ENCODE peak calls at places on chromosomes 7 and 10, in four cellular contexts. W, N, R and J are unnamed samples. For H3K4me1, the result is how much of the 10 kb centered on the place peaks cover.

GRCh38 chr10:18214692-18215563 is 74.7 kb downstream of the CACNB2 start:
- DNase-seq in W (no peak), N (peak), R (peak), J (peak)

GRCh38 chr7:33511735-33512134 is 382.4 kb downstream of the BBS9 start:
- DNase-seq in W (no peak), N (no peak), R (no peak), J (no peak)

GRCh38 chr7:21469894-21470293 is 42.0 kb downstream of the SP4 start:
- DNase-seq in W (no peak), N (no peak), R (no peak), J (no peak)

GRCh38 chr7:12584940-12585339 is 14.4 kb downstream of the SCIN start:
- DNase-seq in W (no peak), N (no peak), R (no peak), J (peak)

GRCh38 chr7:155289949-155290501 is 7.7 kb upstream of the INSIG1 start:
- DNase-seq in W (no peak), N (no peak), R (no peak), J (no peak)

GRCh38 chr10:4889959-4890358 is 64.0 kb downstream of the AKR1E2 start:
- DNase-seq in W (no peak), N (no peak), R (no peak), J (no peak)

GRCh38 chr7:35316549-35316948 is 62.6 kb upstream of the TBX20 start:
- DNase-seq in W (no peak), N (no peak), R (no peak), J (no peak)

GRCh38 chr10:50884302-50884701 is 1.1 kb downstream of the A1CF start:
- DNase-seq in W (no peak), N (no peak), R (no peak), J (no peak)

GRCh38 chr7:92953657-92954056 is 117.3 kb upstream of the CDK6 start:
- DNase-seq in W (no peak), N (no peak), R (no peak), J (no peak)

GRCh38 chr10:28248092-28248491 is 54.8 kb downstream of the MPP7 start:
- DNase-seq in W (no peak), N (no peak), R (no peak), J (no peak)

GRCh38 chr7:74488518-74488917 is 34.8 kb downstream of the GTF2IRD1 start:
- DNase-seq in W (no peak), N (no peak), R (no peak), J (no peak)

GRCh38 chr7:121011401-121011800 is 22.9 kb downstream of the CPED1 start:
- DNase-seq in W (no peak), N (no peak), R (no peak), J (no peak)

GRCh38 chr7:45703911-45704682 is 129.9 kb downstream of the ADCY1 start:
- DNase-seq in W (peak), N (no peak), R (no peak), J (peak)

GRCh38 chr10:92103376-92104084 is 180.0 kb downstream of the BTAF1 start:
- DNase-seq in W (no peak), N (no peak), R (no peak), J (no peak)

GRCh38 chr7:28784166-28784870 is 173.8 kb downstream of the TRIL start:
- DNase-seq in W (no peak), N (no peak), R (no peak), J (no peak)

GRCh38 chr7:142519077-142519789 is 230.0 kb upstream of the PRSS1 start:
- DNase-seq in W (no peak), N (no peak), R (no peak), J (no peak)

GRCh38 chr10:21843645-21844044 is 159.9 kb downstream of the DNAJC1 start:
- DNase-seq in W (no peak), N (no peak), R (no peak), J (no peak)

GRCh38 chr7:50626971-50627370 is 61.8 kb upstream of the DDC start:
- DNase-seq in W (no peak), N (no peak), R (no peak), J (no peak)

GRCh38 chr7:118525020-118525419 is 300.5 kb downstream of the ANKRD7 start:
- DNase-seq in W (no peak), N (no peak), R (no peak), J (no peak)

GRCh38 chr10:69831231-69831855 is 29.6 kb downstream of the COL13A1 start:
- DNase-seq in W (no peak), N (no peak), R (no peak), J (no peak)

GRCh38 chr7:156840134-156840533 is 52.8 kb downstream of the LMBR1 start:
- DNase-seq in W (no peak), N (no peak), R (no peak), J (no peak)

GRCh38 chr7:2123360-2123759 is 109.4 kb downstream of the MAD1L1 start:
- DNase-seq in W (no peak), N (no peak), R (no peak), J (no peak)

GRCh38 chr7:2193575-2194305 is 39.0 kb downstream of the MAD1L1 start:
- DNase-seq in W (peak), N (no peak), R (no peak), J (no peak)

GRCh38 chr7:134140889-134141867 is 14.0 kb downstream of the LRGUK start:
- DNase-seq in W (peak), N (peak), R (peak), J (peak)

GRCh38 chr7:147519062-147519461 is 1071.5 kb upstream of the C7orf33 start:
- DNase-seq in W (no peak), N (no peak), R (no peak), J (no peak)

GRCh38 chr7:7972927-7973594 is 4.5 kb downstream of the GLCCI1 start:
- DNase-seq in W (no peak), N (no peak), R (no peak), J (no peak)

GRCh38 chr7:140159487-140159886 is 17.3 kb downstream of the KDM7A start:
- DNase-seq in W (no peak), N (no peak), R (no peak), J (no peak)

GRCh38 chr10:129825772-129826171 is 138.3 kb downstream of the EBF3 start:
- DNase-seq in W (no peak), N (no peak), R (no peak), J (no peak)

GRCh38 chr7:118429141-118429540 is 204.6 kb downstream of the ANKRD7 start:
- DNase-seq in W (no peak), N (no peak), R (no peak), J (no peak)

GRCh38 chr10:125775491-125776106 is at the start of gene MMP21:
- DNase-seq in W (no peak), N (no peak), R (no peak), J (no peak)

GRCh38 chr10:111934926-111935325 is 248.6 kb downstream of the GPAM start:
- DNase-seq in W (no peak), N (no peak), R (no peak), J (no peak)

GRCh38 chr7:100248483-100248882 is 28.7 kb downstream of the PVRIG start:
- DNase-seq in W (no peak), N (no peak), R (no peak), J (no peak)

GRCh38 chr7:100247152-100247757 is 27.5 kb downstream of the PVRIG start:
- DNase-seq in W (peak), N (peak), R (no peak), J (no peak)
- TF ChIP-seq CTCF in W (no peak), N (no peak), R (no peak), J (no peak)

DNA sequence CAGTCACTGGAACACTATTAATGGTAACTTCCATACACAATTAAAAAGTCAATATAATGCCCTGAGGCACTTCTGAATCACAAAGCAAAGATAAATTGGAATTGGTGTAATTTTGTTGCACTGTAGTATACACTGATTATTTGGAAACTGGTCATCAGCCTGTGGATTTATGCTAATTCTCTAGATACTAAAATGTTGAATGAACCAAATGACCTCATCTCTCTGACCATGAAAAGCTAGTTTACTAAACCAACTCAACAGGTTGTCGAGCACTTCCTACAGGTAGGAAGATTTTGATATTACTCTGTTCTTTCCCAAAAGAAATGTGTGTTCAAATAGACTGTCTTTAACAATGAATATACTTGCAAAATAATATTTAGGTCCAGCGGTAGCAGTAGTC is 5.3 kb downstream of the NRP1 start:
- DNase-seq in W (no peak), N (no peak), R (no peak), J (no peak)
- H3K4me1 ChIP-seq in W (under half), N (half or more), R (half or more), J (under half)

DNA sequence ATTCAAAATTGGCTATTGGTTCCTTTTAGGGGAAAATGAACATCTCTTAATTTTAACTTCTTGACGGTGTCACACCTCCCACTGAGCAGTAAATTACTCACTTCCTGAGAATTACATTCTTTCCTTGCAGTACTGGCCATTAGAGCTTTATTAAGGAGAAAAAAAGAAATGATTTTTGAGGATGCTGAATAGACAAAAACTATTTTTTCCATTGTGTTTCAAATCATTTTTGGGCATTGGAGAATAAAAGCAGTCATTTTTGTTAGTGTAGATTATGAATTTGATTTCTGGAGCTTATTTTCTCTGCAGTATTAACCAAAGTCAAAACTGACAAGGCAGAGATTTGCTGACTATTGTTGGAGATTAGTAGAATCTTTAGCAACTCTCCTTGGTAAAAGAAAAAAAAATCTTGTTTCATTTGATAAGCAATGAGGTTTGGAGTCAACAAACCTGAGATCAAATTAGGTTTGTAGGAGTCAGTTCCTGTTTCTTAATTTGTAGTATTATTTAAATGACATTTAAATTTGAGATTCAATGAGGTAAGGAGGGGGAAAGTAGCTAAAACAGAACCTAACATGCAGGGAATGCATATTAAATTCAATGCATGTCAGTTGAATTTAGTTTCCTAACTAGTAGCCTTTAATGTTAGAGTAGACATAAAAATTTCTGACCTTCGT is 70.6 kb downstream of the AP3M1 start:
- DNase-seq in W (no peak), N (no peak), R (no peak), J (no peak)
- TF ChIP-seq CTCF in W (no peak), N (no peak), R (no peak), J (no peak)

GRCh38 chr10:119253433-119254174 is 46.2 kb downstream of the GRK5 start:
- DNase-seq in W (no peak), N (peak), R (peak), J (peak)

GRCh38 chr10:119250641-119251314 is 43.4 kb downstream of the GRK5 start:
- DNase-seq in W (no peak), N (no peak), R (no peak), J (no peak)

GRCh38 chr10:119252470-119253151 is 45.2 kb downstream of the GRK5 start:
- DNase-seq in W (no peak), N (no peak), R (no peak), J (no peak)

GRCh38 chr10:119252051-119252465 is 44.7 kb downstream of the GRK5 start:
- DNase-seq in W (no peak), N (no peak), R (peak), J (no peak)

GRCh38 chr10:119251315-119251708 is 43.9 kb downstream of the GRK5 start:
- DNase-seq in W (no peak), N (no peak), R (no peak), J (no peak)
- H3K4me1 ChIP-seq in W (under half), N (half or more), R (half or more), J (under half)

DNA sequence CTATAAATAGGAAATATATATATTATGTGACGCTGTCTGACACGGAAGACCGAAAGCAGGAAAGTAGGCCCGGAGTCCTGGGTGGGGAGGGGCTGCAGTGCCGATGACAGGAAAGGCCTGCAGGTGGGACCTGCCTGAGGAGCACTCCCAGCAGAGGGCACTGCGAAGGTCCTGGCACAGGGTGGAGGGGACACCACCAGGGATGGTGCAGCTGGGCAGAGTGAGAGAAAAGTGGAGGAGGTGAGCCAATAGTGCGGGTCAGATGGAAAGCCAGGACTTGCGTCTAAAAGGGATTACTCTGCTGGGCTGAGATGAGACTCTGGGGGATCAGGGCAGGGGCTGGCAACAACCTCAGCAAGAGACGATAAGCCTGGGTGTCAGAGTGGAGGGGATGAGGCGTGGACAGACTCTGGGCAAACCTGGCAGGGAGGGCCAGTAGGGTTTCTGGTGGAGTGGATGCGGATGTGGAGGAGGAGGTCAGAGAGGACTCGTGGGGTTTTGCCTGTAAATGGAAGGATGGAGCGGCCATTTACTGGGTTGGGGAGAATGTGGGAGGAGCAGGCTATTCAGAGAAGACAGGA is 118.2 kb upstream of the ZNF746 start:
- DNase-seq in W (no peak), N (no peak), R (peak), J (no peak)
- TF ChIP-seq CTCF in W (no peak), N (no peak), R (peak), J (no peak)

GRCh38 chr7:47329320-47329926 is 252.5 kb downstream of the TNS3 start:
- DNase-seq in W (no peak), N (no peak), R (peak), J (no peak)

GRCh38 chr7:47331179-47331565 is 250.7 kb downstream of the TNS3 start:
- DNase-seq in W (no peak), N (no peak), R (no peak), J (no peak)

GRCh38 chr7:47330561-47331178 is 251.2 kb downstream of the TNS3 start:
- DNase-seq in W (no peak), N (no peak), R (no peak), J (no peak)

GRCh38 chr7:47328392-47329319 is 253.3 kb downstream of the TNS3 start:
- DNase-seq in W (no peak), N (no peak), R (no peak), J (no peak)

GRCh38 chr7:47330026-47330425 is 251.9 kb downstream of the TNS3 start:
- DNase-seq in W (no peak), N (no peak), R (no peak), J (no peak)
- H3K4me1 ChIP-seq in W (under half), N (under half), R (half or more), J (under half)

DNA sequence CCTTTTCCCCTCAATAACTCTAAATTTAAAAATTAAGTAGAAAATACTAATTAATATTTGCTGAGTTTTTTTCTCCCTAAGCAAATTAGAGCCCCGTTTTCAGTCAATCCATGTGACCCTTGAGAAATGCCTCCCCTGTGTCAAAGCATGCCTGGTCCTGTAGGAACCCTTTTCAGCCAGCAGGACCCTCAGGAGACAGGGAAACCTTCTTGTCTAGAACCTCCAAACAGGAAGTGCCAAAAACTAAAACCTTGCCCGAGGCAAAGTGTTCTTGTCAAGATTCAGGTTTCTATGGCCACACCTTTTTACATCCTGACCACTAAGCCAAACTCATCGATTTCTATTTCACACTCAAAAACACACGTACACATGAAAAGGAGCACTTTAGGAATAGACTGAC is 60.1 kb upstream of the NFE2L3 start:
- DNase-seq in W (no peak), N (peak), R (no peak), J (no peak)
- TF ChIP-seq CTCF in W (no peak), N (no peak), R (no peak), J (no peak)

DNA sequence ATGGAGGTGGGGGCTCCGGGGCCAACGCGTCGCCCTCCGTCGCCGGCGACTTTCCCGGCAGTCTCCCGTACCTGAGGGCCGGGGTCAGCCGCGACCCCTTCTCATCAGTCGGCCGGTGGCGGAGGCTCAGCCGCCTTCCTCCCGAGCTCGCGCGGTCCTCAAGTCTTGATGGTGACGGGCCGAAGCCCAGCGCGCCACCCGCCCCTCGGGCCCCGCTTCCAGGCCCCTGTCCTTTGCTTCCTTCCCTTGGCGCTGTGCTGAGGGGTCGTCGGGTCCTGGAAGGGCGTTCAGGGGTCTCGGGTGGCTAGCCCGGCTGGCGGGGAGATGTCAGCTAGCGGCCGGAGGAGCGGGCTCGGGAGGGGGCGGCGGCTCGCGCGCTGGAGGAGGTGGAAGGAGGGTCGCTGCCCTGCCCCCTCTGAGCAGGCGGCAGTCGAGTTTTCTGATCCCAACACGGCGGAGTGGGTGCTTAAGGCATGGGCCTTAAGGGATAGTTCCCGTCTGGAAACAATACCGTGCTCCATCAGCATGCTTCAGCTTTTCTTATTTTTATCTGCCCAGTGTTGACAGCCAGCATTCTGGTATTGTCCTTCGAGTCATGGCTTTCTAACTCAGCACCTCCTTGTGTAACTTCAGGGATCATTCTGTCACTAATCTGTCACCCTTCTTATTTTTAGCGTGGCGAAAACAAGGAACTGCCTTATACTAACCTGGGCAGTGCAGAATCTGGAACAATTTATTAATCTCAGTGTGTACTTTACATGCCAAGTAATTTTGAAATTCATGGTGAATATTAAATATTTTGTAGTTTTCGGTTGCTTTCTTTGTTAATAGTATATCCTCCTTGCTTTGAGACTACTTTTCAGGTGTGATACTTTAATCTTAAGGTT is 748 bp downstream of the PHTF2 start:
- DNase-seq in W (no peak), N (peak), R (peak), J (peak)
- H3K4me1 ChIP-seq in W (under half), N (under half), R (half or more), J (under half)